ENCODE peak calls at places on chromosomes 13 and 19, in four cellular contexts. I is pancreas, B is stomach, W is cardiac muscle cell. Y is an unnamed sample.
A peak's percentile ranks its signal among the peaks of the same experiment; 100 is the strongest.

GRCh38 chr19:21604941-21605548 is 99.6 kb downstream of the ZNF429 start:
- DNase-seq in I (peak; percentile 33), B (no peak), W (peak; percentile 30), Y (peak; percentile 56)

GRCh38 chr13:41720839-41721561 is 239.9 kb downstream of the VWA8 start:
- DNase-seq in I (no peak), B (no peak), W (no peak), Y (no peak)

GRCh38 chr13:97121894-97122293 is 100.2 kb upstream of the MBNL2 start:
- DNase-seq in I (no peak), B (no peak), W (peak; percentile 48), Y (no peak)

GRCh38 chr13:25267715-25268114 is 19.6 kb downstream of the MTMR6 start:
- DNase-seq in I (no peak), B (no peak), W (peak; percentile 23), Y (no peak)

GRCh38 chr13:50129065-50129922 is 114.0 kb downstream of the KCNRG start:
- DNase-seq in I (no peak), B (no peak), W (peak; percentile 27), Y (peak; percentile 75)

GRCh38 chr13:28347456-28348371 is 147.2 kb downstream of the FLT1 start:
- DNase-seq in I (no peak), B (no peak), W (no peak), Y (no peak)

GRCh38 chr19:13022859-13023636 is 27.8 kb downstream of the NFIX start:
- DNase-seq in I (peak; percentile 59), B (peak; percentile 68), W (peak; percentile 97), Y (peak; percentile 93)

GRCh38 chr13:101988140-101988539 is 413.7 kb downstream of the FGF14 start:
- DNase-seq in I (no peak), B (no peak), W (no peak), Y (no peak)

GRCh38 chr19:51628153-51628939 is 1.9 kb downstream of the SIGLEC5 start:
- DNase-seq in I (no peak), B (no peak), W (no peak), Y (no peak)

GRCh38 chr19:982567-983170 is 1.5 kb upstream of the WDR18 start:
- DNase-seq in I (peak; percentile 79), B (peak; percentile 79), W (peak; percentile 65), Y (peak; percentile 87)

GRCh38 chr13:99265162-99265822 is 7.1 kb upstream of the GPR18 start:
- DNase-seq in I (no peak), B (no peak), W (no peak), Y (no peak)

GRCh38 chr13:78401833-78402232 is 201.5 kb downstream of the POU4F1 start:
- DNase-seq in I (no peak), B (no peak), W (no peak), Y (no peak)

GRCh38 chr19:21947775-21948174 is 63.0 kb downstream of the ZNF208 start:
- DNase-seq in I (no peak), B (no peak), W (peak; percentile 2), Y (no peak)

GRCh38 chr13:62687727-62688126 is 1272.1 kb upstream of the PCDH20 start:
- DNase-seq in I (no peak), B (no peak), W (no peak), Y (no peak)

GRCh38 chr13:21637296-21637695 is 33.3 kb upstream of the MICU2 start:
- DNase-seq in I (peak; percentile 16), B (peak; percentile 82), W (peak; percentile 14), Y (no peak)

GRCh38 chr13:33015791-33016323 is 366 bp upstream of the KL start:
- DNase-seq in I (no peak), B (peak; percentile 29), W (no peak), Y (peak; percentile 62)

GRCh38 chr19:52226652-52227051 is 36.8 kb downstream of the PPP2R1A start:
- DNase-seq in I (no peak), B (no peak), W (no peak), Y (no peak)

GRCh38 chr13:49272296-49272695 is 24.6 kb downstream of the CDADC1 start:
- DNase-seq in I (no peak), B (no peak), W (no peak), Y (no peak)

GRCh38 chr13:46165485-46166220 is 16.3 kb downstream of the LCP1 start:
- DNase-seq in I (no peak), B (no peak), W (no peak), Y (no peak)

GRCh38 chr13:109148243-109148642 is 518.8 kb downstream of the MYO16 start:
- DNase-seq in I (no peak), B (no peak), W (peak; percentile 12), Y (no peak)

GRCh38 chr13:32938907-32939306 is 77.3 kb upstream of the KL start:
- DNase-seq in I (no peak), B (no peak), W (peak; percentile 45), Y (no peak)

GRCh38 chr13:79354285-79354684 is 51.8 kb downstream of the RBM26 start:
- DNase-seq in I (no peak), B (no peak), W (no peak), Y (no peak)

GRCh38 chr19:42176649-42176989 is 40.9 kb downstream of the DEDD2 start:
- DNase-seq in I (no peak), B (peak; percentile 31), W (no peak), Y (no peak)
- TF ChIP-seq CTCF in I (no peak), B (no peak), W (no peak), Y (no peak)

GRCh38 chr13:100298116-100298681 is 209.3 kb downstream of the PCCA start:
- DNase-seq in I (no peak), B (no peak), W (no peak), Y (no peak)
- H3K27ac ChIP-seq in I (no peak overlapping the region), B (no peak overlapping the region), W (no peak overlapping the region), Y (no peak overlapping the region)

DNA sequence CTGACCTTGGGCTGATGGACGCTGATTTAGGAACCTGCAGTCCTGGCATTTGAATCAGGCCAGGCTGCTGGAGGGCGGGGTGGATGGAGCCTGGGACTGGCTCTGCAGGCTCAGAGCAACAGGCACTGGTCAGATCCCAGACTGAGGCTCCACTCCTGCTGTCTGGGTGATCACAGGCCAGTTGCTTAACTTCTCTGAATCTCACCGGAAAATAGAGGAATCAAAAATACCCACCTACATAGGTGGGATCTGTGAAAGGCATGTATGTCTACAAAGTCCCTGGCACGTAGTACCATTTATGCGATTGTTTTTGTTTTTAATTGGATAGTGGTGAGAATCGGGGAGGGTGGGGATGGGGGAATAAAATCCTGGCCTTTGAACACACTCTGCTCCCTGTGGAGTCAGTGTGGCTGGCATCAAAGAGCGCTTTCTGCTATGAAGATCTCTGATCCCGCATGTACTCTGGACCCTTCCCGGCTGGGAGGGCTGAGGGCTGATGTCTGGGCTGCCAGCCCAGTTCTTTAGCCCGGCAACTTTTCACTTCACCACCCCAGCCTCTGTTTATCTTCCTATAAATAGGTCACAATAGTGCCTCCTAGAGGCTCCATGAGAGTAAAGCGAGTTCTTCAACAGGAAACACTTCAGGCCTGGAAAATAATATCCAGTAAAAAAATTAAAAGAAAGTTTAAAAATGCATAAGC is 292.3 kb downstream of the ZNF536 start:
- DNase-seq in I (peak; percentile 93), B (peak; percentile 58), W (peak; percentile 8), Y (peak; percentile 31)
- TF ChIP-seq CTCF in I (peak; percentile 44), B (no peak), W (peak; percentile 37), Y (no peak)

GRCh38 chr19:39084732-39085080 is 538 bp downstream of the ACP7 start:
- DNase-seq in I (no peak), B (no peak), W (no peak), Y (no peak)

GRCh38 chr19:39083599-39083982 is 577 bp upstream of the ACP7 start:
- DNase-seq in I (no peak), B (no peak), W (no peak), Y (no peak)

GRCh38 chr19:39082167-39082566 is 2.0 kb upstream of the ACP7 start:
- DNase-seq in I (no peak), B (no peak), W (no peak), Y (no peak)

GRCh38 chr19:39083983-39084731 is at the start of gene ACP7:
- DNase-seq in I (no peak), B (no peak), W (no peak), Y (no peak)

DNA sequence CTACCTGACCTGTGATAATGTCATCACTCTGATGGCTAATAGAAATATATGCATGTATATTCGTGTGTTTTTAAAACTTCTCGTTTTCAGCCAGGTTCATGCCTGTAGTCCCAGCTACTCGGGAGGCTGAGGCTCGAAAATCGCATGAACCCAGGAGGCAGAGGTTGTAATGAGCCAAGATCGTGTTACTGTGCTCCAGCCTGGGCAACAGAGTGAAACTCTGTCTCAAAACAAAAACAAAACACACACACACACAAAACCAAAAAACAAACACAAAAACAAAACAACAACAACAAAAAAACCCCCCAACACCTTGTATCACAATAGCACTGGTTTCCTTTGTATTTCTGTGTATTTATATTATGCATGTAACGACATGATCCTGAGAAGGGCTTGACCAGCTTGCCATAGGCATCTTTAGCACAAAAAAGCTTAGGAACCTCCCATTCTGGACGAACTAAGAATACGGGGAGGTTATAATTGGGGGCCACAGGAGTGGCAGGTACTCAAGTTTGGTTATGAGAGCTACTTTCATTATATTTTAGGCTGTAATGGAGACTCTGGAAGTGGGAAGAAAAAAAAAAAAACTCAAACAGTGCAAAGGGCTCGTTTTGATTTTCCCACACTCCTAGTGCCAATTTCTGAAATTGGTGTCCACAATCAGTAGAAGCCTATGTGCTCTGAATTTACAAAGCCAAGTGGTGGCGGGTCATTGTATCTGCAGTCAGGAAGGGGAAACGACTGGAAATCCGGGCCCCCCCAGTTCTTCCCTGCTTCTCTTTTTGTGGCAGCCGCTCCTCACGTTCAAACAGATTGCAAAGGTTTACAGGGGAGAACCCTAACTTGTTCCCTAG is 1.2 kb upstream of the ACP7 start:
- DNase-seq in I (no peak), B (no peak), W (no peak), Y (no peak)
- H3K27ac ChIP-seq in I (no peak overlapping the region), B (no peak overlapping the region), W (no peak overlapping the region), Y (no peak overlapping the region)

GRCh38 chr13:76903544-76904162 is 17.4 kb upstream of the KCTD12 start:
- DNase-seq in I (peak; percentile 67), B (peak; percentile 69), W (peak; percentile 87), Y (no peak)
- TF ChIP-seq CTCF in I (peak; percentile 96), B (peak; percentile 97), W (peak; percentile 100), Y (peak; percentile 99)

GRCh38 chr19:35775298-35776101 is at the start of gene ARHGAP33:
- DNase-seq in I (peak; percentile 99), B (peak; percentile 100), W (peak; percentile 97), Y (peak; percentile 99)
- H3K27ac ChIP-seq in I (no peak within 1 kb of the TSS), B (peak within 1 kb of the TSS; percentile 66), W (no peak within 1 kb of the TSS), Y (peak within 1 kb of the TSS; percentile 30)

DNA sequence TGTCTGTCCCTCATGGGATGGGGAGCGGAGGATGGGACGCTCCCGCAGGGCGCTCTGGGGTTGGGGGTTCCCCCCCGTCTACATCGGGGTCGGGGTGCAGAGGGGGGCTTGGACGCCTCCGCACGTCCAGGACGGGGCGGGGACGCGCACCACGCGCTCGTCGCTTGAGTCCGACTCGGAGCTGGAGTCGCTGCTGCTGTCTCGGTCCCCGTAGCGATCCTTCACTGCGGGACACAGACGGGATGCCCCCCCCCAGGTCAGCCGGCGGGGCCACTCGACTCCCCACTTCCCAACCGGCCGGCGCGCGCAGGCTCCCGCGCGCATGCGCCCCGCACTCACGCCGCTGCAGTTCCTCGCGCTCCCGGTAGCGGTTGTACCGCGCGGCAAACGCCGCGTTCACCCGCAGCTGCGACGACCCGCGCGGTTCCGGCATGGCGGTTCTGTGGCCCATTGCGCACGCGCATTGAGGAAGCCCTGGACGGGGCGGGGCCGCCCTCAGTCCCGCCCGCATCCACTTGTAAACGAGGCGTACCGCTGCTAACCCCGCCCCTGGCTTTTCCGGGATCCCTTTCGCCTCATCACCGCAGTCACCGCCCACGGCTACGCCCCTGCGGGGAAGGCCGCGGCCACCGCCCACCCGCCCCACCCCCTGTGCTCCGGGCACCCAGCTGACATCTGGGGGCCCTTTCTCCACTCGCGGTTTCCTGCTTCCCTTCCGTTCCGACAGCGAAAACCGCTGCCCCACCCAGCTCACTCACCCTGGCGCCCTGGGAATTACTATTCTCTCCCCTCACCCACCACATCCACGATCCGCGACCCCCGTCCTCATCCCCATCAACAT is at the start of gene KRI1:
- DNase-seq in I (peak; percentile 99), B (peak; percentile 99), W (peak; percentile 99), Y (peak; percentile 98)
- TF ChIP-seq CTCF in I (peak; percentile 29), B (no peak), W (peak; percentile 20), Y (peak; percentile 33)

Y was measured in psoas muscle.